ENCODE peak calls at places on chromosome 3, in six cellular contexts. I is WTC11, H is A549, W is foreskin fibroblast, R is GM10248, Y is HCT116. T is an unnamed sample.

GRCh38 chr3:153260681-153261080 is 98.7 kb downstream of the RAP2B start:
- DNase-seq in I (no peak), H (no peak), W (no peak), R (no peak), Y (no peak), T (no peak)

GRCh38 chr3:70737656-70738309 is 425.3 kb upstream of the MDFIC2 start:
- DNase-seq in I (no peak), H (peak), W (no peak), R (no peak), Y (no peak), T (no peak)

GRCh38 chr3:186612721-186613636 is at the start of gene AHSG:
- DNase-seq in I (no peak), H (no peak), W (no peak), R (no peak), Y (no peak), T (no peak)

GRCh38 chr3:42014443-42014945 is 52.6 kb upstream of the ULK4 start:
- DNase-seq in I (no peak), H (no peak), W (peak), R (no peak), Y (no peak), T (no peak)

GRCh38 chr3:79467721-79468120 is 300.1 kb downstream of the ROBO1 start:
- DNase-seq in I (no peak), H (no peak), W (peak), R (no peak), Y (no peak), T (no peak)

GRCh38 chr3:150870406-150870805 is 34.8 kb downstream of the MINDY4B start:
- DNase-seq in I (no peak), H (no peak), W (peak), R (no peak), Y (no peak), T (no peak)

GRCh38 chr3:158505117-158505516 is 65.9 kb upstream of the MLF1 start:
- DNase-seq in I (no peak), H (no peak), W (no peak), R (no peak), Y (no peak), T (no peak)

GRCh38 chr3:124759666-124760401 is 29.6 kb downstream of the UMPS start:
- DNase-seq in I (no peak), H (no peak), W (no peak), R (no peak), Y (no peak), T (no peak)

GRCh38 chr3:149534671-149535394 is 60.3 kb downstream of the TM4SF4 start:
- DNase-seq in I (no peak), H (peak), W (no peak), R (no peak), Y (no peak), T (no peak)

GRCh38 chr3:150278843-150279341 is 129.2 kb upstream of the TSC22D2 start:
- DNase-seq in I (peak), H (no peak), W (peak), R (no peak), Y (no peak), T (no peak)

DNA sequence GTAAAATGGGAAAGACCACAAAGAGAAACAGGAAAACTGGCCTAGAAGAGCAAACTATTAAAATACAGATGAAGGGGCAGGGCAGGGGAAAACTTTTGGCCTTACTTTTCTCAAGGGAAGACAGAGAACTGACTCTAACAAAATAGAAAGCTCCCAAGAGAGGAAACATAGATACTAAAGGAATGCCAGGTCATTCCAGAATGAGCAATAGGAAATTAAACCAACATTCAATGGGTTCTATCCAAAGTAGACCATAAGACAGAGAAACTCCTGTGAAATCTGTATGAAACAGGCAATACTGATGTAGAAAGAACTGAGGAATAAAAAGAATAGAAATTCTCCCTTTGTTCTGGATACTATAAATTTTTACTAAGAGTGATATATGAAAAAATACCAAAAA is 491.8 kb downstream of the MECOM start:
- DNase-seq in I (no peak), H (no peak), W (no peak), R (no peak), Y (no peak), T (no peak)
- TF ChIP-seq CTCF in I (no peak), H (no peak), W (no peak), R (no peak), Y (no peak), T (no peak)

GRCh38 chr3:12578742-12579141 is 21.9 kb downstream of the MKRN2 start:
- DNase-seq in I (no peak), H (no peak), W (no peak), R (no peak), Y (no peak), T (no peak)
- TF ChIP-seq CTCF in I (no peak), H (peak), W (no peak), R (no peak), Y (peak), T (no peak)

DNA sequence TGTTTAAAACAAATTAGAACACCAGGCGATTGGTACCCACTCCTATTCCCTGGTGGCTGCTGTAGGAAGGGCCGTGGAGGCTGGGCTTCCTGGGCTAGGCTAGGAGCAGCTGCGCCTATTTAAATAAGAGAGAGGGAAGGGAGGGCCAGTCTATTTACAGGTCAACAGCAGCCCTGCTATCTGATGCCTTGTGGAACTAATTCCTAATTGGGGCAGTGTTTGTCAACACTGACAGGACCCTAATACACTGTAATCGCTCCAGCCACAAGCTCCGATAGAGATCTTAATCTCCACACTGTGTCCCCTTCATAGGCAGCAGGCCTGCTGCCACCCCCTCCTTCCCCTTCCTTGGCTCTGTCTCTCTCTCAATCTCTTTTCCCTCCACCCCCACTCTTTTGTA is 116.9 kb upstream of the SOX14 start:
- DNase-seq in I (peak), H (no peak), W (no peak), R (no peak), Y (no peak), T (no peak)
- TF ChIP-seq CTCF in I (no peak), H (no peak), W (no peak), R (no peak), Y (no peak), T (no peak)

DNA sequence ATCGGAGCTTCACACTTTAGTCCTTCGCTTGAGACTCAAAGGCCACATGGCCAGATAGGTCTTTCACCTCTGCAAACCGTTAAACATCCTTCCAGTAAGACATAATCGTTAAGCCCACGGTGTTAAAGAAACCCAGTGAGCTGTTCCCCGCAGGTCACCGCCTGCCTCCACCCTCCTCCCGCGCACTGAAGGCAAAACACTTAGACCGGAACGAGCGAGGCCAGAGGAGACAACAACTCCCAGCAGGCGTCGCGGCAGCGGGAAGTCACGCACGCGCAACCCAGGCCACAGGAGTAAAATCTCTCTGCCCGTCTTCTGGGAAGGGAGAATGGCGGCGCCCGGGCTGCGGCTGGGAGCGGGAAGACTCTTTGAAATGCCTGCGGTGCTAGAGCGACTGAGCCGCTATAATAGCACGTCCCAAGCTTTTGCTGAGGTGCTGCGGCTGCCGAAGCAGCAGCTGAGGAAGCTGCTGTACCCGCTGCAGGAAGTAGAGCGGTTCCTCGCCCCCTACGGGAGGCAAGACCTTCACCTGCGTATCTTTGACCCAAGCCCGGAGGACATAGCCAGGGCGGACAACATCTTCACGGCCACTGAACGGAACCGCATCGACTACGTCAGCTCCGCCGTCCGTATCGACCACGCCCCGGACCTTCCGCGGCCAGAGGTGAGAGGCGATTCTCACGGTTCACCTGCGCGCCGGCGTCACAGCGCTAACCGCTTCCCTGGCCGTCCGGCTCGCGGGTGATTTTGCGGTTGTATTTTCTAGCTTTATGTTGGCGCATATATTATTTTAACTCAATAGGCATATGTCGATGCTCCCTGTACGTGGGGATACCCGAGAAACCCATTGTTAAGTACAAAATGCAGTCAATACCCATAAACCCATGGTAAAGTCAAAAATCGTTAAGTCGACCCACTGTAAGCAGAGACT is at the start of gene GTPBP8:
- DNase-seq in I (peak), H (peak), W (peak), R (peak), Y (peak), T (peak)
- TF ChIP-seq CTCF in I (no peak), H (no peak), W (no peak), R (no peak), Y (no peak), T (no peak)

GRCh38 chr3:48555949-48556795 is 431 bp downstream of the PFKFB4 start:
- DNase-seq in I (no peak), H (no peak), W (no peak), R (no peak), Y (no peak), T (peak)

GRCh38 chr3:48556796-48557626 is at the start of gene PFKFB4:
- DNase-seq in I (peak), H (peak), W (peak), R (peak), Y (peak), T (peak)

GRCh38 chr3:48560648-48561018 is 2.9 kb downstream of the UCN2 start:
- DNase-seq in I (no peak), H (no peak), W (peak), R (no peak), Y (no peak), T (no peak)

GRCh38 chr3:48561045-48561736 is 2.4 kb downstream of the UCN2 start:
- DNase-seq in I (peak), H (no peak), W (peak), R (peak), Y (no peak), T (peak)

GRCh38 chr3:48558446-48559134 is 2.0 kb upstream of the PFKFB4 start:
- DNase-seq in I (no peak), H (no peak), W (no peak), R (no peak), Y (no peak), T (no peak)
- TF ChIP-seq CTCF in I (no peak), H (no peak), W (no peak), R (no peak), Y (no peak), T (no peak)

GRCh38 chr3:195040773-195041520 is 230.0 kb downstream of the XXYLT1 start:
- DNase-seq in I (no peak), H (no peak), W (no peak), R (no peak), Y (peak), T (no peak)
- TF ChIP-seq CTCF in I (no peak), H (no peak), W (no peak), R (no peak), Y (no peak), T (no peak)

DNA sequence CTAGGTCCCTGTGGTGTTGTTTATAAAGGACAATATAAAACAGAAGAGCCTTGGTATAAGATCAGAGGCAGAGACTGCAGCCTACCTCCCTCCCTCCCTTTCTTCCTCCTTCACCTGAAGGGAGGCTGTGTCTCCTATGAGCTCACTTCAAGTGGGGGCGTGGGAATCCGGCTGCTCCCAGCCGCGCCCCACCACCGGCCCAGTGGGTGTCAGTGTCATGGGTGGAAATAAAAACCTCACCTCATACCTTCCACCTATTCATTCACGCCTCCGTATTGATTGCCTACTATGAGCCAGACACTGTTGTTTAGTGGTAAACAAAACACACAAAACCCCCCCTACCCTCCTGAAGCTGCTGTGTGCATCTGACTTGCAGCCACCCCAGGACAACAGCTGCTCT is 181.9 kb downstream of the PDZRN3 start:
- DNase-seq in I (no peak), H (no peak), W (no peak), R (no peak), Y (no peak), T (no peak)
- TF ChIP-seq CTCF in I (no peak), H (no peak), W (no peak), R (no peak), Y (no peak), T (no peak)

DNA sequence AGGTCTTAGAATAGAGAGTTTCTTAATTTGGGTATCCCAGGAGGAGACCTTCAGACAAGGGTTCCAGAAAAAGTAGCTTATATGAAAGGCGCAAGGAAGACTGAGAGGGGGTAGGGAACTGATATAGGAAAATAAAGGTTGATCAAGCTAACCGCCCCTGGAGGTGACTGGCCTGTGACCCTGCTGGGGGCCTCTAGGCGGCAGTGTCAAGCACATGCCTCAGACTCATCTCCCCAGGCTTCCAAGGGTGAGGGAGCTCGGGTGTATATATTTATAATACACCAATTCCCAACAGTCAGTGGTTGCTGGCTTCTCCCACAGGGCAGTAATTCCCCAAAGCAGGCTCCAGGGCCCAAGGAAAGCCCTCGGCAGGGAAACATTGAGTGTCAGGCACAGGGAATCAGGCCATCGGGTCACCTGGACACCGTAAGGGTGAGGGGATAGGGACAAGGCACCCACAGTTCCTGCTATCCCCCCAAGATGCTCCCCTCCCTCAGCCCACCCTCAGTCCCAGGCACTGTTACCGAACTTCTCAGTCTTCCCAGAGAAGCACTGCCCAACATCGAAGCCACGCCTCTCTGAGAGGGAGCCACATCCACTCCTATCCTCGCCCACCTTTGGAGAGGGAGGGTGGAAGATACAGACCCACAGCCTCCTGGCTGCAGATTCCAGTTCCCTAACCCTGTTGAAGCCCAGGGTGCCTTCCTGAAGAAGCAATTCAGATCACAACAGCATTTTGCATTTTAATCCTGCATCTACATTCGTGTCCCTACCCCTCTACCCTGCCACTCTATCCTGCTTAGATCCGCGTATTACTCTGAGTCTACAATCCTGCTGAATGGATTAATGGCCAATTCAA is 19.5 kb upstream of the CAV3 start:
- DNase-seq in I (peak), H (peak), W (peak), R (no peak), Y (peak), T (peak)
- TF ChIP-seq CTCF in I (peak), H (peak), W (peak), R (peak), Y (peak), T (peak)

GRCh38 chr3:196419386-196419785 is 12.8 kb downstream of the UBXN7 start:
- DNase-seq in I (no peak), H (no peak), W (no peak), R (no peak), Y (no peak), T (no peak)
- TF ChIP-seq CTCF in I (no peak), H (no peak), W (no peak), R (no peak), Y (no peak), T (no peak)

DNA sequence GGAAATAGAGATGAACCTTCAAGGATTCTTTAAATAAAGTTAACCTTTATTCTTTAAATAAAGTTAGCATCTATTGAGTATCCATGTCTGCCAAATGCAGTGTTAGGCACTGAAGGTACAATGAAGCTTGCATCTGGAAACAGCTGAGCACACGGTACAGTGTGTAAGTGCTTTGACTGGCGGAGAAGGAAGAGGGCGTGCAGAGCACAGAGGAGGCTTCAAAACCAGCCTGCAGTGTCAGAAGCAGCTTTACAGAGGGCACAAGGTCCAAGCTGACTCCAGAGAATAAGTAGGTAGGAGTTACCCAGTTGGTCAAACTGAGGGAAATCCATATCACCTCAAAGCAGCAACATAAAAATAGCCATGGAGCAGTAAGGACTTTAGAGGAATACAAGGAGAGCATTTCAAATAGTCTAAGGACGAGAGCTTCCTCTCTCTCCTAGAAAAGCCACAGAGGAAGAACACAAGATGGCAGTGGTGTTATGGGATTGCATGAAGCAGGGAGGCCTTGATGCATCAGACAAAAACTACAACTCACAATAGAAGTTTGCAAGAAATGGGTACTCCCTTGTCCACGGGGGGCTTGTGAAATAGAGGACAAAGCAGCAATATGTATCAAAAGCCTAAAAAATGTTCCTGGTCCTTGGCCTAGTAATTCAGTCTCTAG is 60.3 kb upstream of the PPP2R3A start:
- DNase-seq in I (no peak), H (peak), W (peak), R (no peak), Y (no peak), T (no peak)
- TF ChIP-seq CTCF in I (no peak), H (no peak), W (peak), R (no peak), Y (no peak), T (no peak)